ENCODE peak calls at places on chromosomes 1 and 21, in seven cellular contexts. J is testis; X is right atrium auricular region; Y is naive thymus-derived CD4-positive, alpha-beta T cell; D is DND-41; F is lower lobe of right lung; M is H9. G is an unnamed sample.

GRCh38 chr1:13706058-13706457 is 6.1 kb downstream of the PRDM2 start:
- DNase-seq in J (no peak), X (no peak), Y (no peak), D (no peak), F (no peak), M (no peak), G (no peak)

GRCh38 chr1:78500529-78500928 is 9.8 kb downstream of the PTGFR start:
- DNase-seq in J (no peak), X (no peak), Y (no peak), D (no peak), F (no peak), M (no peak), G (no peak)

GRCh38 chr1:209937996-209938959 is at the start of gene SYT14:
- DNase-seq in J (peak; percentile 74), X (no peak), Y (no peak), D (no peak), F (no peak), M (peak; percentile 84), G (peak; percentile 21)

GRCh38 chr1:97090725-97091124 is 369.1 kb downstream of the PTBP2 start:
- DNase-seq in J (no peak), X (no peak), Y (no peak), D (no peak), F (no peak), M (no peak), G (no peak)

GRCh38 chr1:54885863-54886723 is 902 bp downstream of the DHCR24 start:
- DNase-seq in J (no peak), X (no peak), Y (no peak), D (peak; percentile 20), F (peak; percentile 67), M (no peak), G (no peak)

GRCh38 chr1:20167126-20167525 is 18.8 kb upstream of the UBXN10 start:
- DNase-seq in J (no peak), X (no peak), Y (no peak), D (no peak), F (no peak), M (no peak), G (no peak)

GRCh38 chr1:8911416-8912309 is 33.2 kb upstream of the ENO1 start:
- DNase-seq in J (no peak), X (no peak), Y (no peak), D (no peak), F (no peak), M (peak; percentile 74), G (no peak)

GRCh38 chr1:87106867-87107266 is 192.4 kb downstream of the HS2ST1 start:
- DNase-seq in J (no peak), X (no peak), Y (no peak), D (no peak), F (no peak), M (no peak), G (no peak)

GRCh38 chr21:29072873-29073221 is 601 bp downstream of the CCT8 start:
- DNase-seq in J (no peak), X (no peak), Y (no peak), D (no peak), F (no peak), M (no peak), G (no peak)

GRCh38 chr1:33443705-33444180 is 12.8 kb upstream of the PHC2 start:
- DNase-seq in J (no peak), X (no peak), Y (no peak), D (no peak), F (no peak), M (no peak), G (peak; percentile 86)
- H3K27ac ChIP-seq in J (no peak overlapping the region), X (peak overlapping the region; percentile 35), Y (no peak overlapping the region), D (no peak overlapping the region), F (no peak overlapping the region), M (no peak overlapping the region), G (peak overlapping the region; percentile 66)

GRCh38 chr1:15804060-15804459 is 3.4 kb downstream of the UQCRHL start:
- DNase-seq in J (no peak), X (no peak), Y (no peak), D (no peak), F (no peak), M (no peak), G (no peak)

GRCh38 chr1:15799004-15799867 is 8.2 kb downstream of the UQCRHL start:
- DNase-seq in J (peak; percentile 53), X (peak; percentile 88), Y (no peak), D (no peak), F (peak; percentile 77), M (peak; percentile 66), G (peak; percentile 76)

GRCh38 chr1:15803380-15803779 is 4.1 kb downstream of the UQCRHL start:
- DNase-seq in J (no peak), X (no peak), Y (no peak), D (no peak), F (no peak), M (peak; percentile 63), G (no peak)

GRCh38 chr1:15799928-15800835 is 7.3 kb downstream of the UQCRHL start:
- DNase-seq in J (peak; percentile 84), X (peak; percentile 59), Y (no peak), D (no peak), F (peak; percentile 69), M (peak; percentile 79), G (peak; percentile 28)

DNA sequence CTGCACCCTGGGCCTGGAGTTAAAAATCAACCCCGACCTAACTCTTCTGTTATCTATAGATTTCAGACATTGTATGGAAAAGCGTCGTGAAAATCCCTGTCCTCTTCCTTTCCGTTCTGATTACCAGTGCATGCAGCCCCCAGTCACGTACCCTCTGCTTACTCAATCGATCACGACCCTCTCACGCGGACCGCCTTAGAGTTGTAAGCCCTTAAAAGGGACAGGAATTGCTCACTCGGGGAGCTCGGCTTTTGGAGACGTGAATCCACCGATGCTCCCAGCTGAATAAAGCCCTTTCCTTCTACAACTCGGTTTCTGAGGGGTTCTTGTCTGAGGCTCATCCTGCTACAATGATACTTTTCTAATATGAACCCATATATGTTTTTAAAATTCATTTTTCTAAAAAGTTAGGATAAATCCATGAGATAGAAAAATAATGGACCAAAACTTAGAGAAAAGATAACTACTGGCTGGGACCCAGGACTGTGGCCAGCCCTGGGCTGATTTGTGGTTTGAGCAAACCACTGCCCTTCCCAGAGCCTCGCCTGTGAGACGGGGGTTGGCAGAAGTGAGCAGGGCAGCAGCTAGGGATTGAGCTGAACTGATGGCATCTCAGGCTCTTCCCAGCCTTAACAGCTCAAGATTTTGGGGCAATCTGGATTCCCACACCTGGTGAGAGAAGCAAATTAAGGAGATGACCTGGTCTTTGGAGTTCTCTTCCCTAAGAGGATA is 5.0 kb downstream of the UQCRHL start:
- DNase-seq in J (no peak), X (no peak), Y (no peak), D (no peak), F (no peak), M (no peak), G (no peak)
- H3K4me1 ChIP-seq in J (peaks cover 23% of the 10 kb centered on the region), X (peaks cover 26% of the 10 kb centered on the region), Y (no peaks in the 10 kb centered on the region), D (no peaks in the 10 kb centered on the region), F (peaks cover 30% of the 10 kb centered on the region), M (peaks cover 5% of the 10 kb centered on the region), G (peaks cover 10% of the 10 kb centered on the region)

DNA sequence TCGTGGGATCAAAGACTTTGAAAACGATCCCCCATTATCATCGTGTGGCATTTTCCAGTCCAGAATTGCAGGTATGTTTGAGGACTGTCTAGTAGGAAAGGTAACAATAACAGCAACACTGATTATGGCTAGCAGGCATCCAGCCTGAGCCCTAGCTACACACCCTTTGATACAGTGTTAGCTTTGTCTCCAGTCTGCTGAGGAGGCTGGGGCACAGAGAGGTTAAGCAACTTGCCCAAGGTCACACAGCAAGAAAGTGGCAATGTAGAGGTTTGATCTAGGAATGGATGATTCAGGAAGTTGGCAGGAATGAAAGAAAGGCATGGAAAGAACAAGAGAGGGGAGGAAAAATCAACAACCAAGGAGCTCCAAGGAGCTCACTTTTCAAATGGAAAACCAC is 31.2 kb downstream of the UBASH3A start:
- DNase-seq in J (no peak), X (no peak), Y (no peak), D (no peak), F (no peak), M (no peak), G (no peak)
- H3K27ac ChIP-seq in J (no peak overlapping the region), X (no peak overlapping the region), Y (no peak overlapping the region), D (no peak overlapping the region), F (no peak overlapping the region), M (no peak overlapping the region), G (no peak overlapping the region)

GRCh38 chr1:201290551-201290950 is 7.2 kb downstream of the PKP1 start:
- DNase-seq in J (no peak), X (no peak), Y (no peak), D (no peak), F (no peak), M (no peak), G (no peak)

GRCh38 chr1:201285846-201286245 is 2.5 kb downstream of the PKP1 start:
- DNase-seq in J (no peak), X (no peak), Y (no peak), D (no peak), F (no peak), M (no peak), G (no peak)

GRCh38 chr1:201288765-201289164 is 5.5 kb downstream of the PKP1 start:
- DNase-seq in J (no peak), X (no peak), Y (no peak), D (no peak), F (no peak), M (no peak), G (no peak)

GRCh38 chr1:201286445-201286844 is 3.1 kb downstream of the PKP1 start:
- DNase-seq in J (no peak), X (no peak), Y (no peak), D (no peak), F (no peak), M (no peak), G (no peak)

GRCh38 chr1:201288007-201288406 is 4.7 kb downstream of the PKP1 start:
- DNase-seq in J (no peak), X (no peak), Y (no peak), D (no peak), F (no peak), M (no peak), G (no peak)
- H3K4me1 ChIP-seq in J (peaks cover 6% of the 10 kb centered on the region), X (peaks cover 9% of the 10 kb centered on the region), Y (no peaks in the 10 kb centered on the region), D (no peaks in the 10 kb centered on the region), F (peaks cover 10% of the 10 kb centered on the region), M (no peaks in the 10 kb centered on the region), G (no peaks in the 10 kb centered on the region)

GRCh38 chr1:237864338-237865244 is 26.1 kb downstream of the ZP4 start:
- DNase-seq in J (peak; percentile 89), X (peak; percentile 73), Y (no peak), D (no peak), F (peak; percentile 76), M (peak; percentile 81), G (peak; percentile 58)
- H3K27ac ChIP-seq in J (no peak overlapping the region), X (no peak overlapping the region), Y (no peak overlapping the region), D (no peak overlapping the region), F (no peak overlapping the region), M (no peak overlapping the region), G (no peak overlapping the region)

GRCh38 chr1:21932127-21932526 is 5.0 kb downstream of the HSPG2 start:
- DNase-seq in J (peak; percentile 71), X (peak; percentile 90), Y (no peak), D (no peak), F (no peak), M (no peak), G (peak; percentile 53)
- H3K4me1 ChIP-seq in J (peaks cover 50% of the 10 kb centered on the region), X (peaks cover 84% of the 10 kb centered on the region), Y (peaks cover 20% of the 10 kb centered on the region), D (no peaks in the 10 kb centered on the region), F (peaks cover 76% of the 10 kb centered on the region), M (peaks cover 7% of the 10 kb centered on the region), G (peaks cover 51% of the 10 kb centered on the region)